ENCODE peak calls at places on chromosome 22, in eight cellular contexts. S, M, B, D, L, J, G and U are unnamed samples.

GRCh38 chr22:41526802-41527799 is 17.2 kb downstream of the POLR3H start:
- DNase-seq in S (no peak), M (peak), B (peak), D (peak), L (peak), J (no peak), G (no peak), U (no peak)

GRCh38 chr22:20267441-20268288 is 453 bp downstream of the RTN4R start:
- DNase-seq in S (no peak), M (no peak), B (peak), D (no peak), L (no peak), J (no peak), G (peak), U (no peak)

GRCh38 chr22:24805790-24806662 is at the start of gene SGSM1:
- DNase-seq in S (no peak), M (peak), B (peak), D (peak), L (peak), J (peak), G (peak), U (peak)

GRCh38 chr22:35472488-35472887 is 68.1 kb upstream of the RASD2 start:
- DNase-seq in S (no peak), M (no peak), B (no peak), D (no peak), L (no peak), J (no peak), G (no peak), U (no peak)

GRCh38 chr22:43260818-43261217 is 73.9 kb upstream of the TTLL12 start:
- DNase-seq in S (no peak), M (no peak), B (no peak), D (no peak), L (peak), J (no peak), G (no peak), U (no peak)

GRCh38 chr22:31630331-31631329 is 31.4 kb downstream of the PISD start:
- DNase-seq in S (peak), M (peak), B (peak), D (peak), L (peak), J (peak), G (peak), U (peak)

GRCh38 chr22:26601726-26602125 is 11.8 kb upstream of the TPST2 start:
- DNase-seq in S (no peak), M (no peak), B (no peak), D (no peak), L (no peak), J (peak), G (no peak), U (no peak)

GRCh38 chr22:39958916-39959639 is 1.1 kb upstream of the TMA7B start:
- DNase-seq in S (no peak), M (no peak), B (no peak), D (no peak), L (no peak), J (no peak), G (no peak), U (no peak)

GRCh38 chr22:37185646-37186227 is 2.3 kb downstream of the C1QTNF6 start:
- DNase-seq in S (no peak), M (no peak), B (no peak), D (no peak), L (no peak), J (peak), G (no peak), U (no peak)

GRCh38 chr22:36252754-36253522 is at the start of gene APOL1:
- DNase-seq in S (no peak), M (no peak), B (no peak), D (peak), L (peak), J (peak), G (no peak), U (peak)

GRCh38 chr22:39593061-39593930 is 22.7 kb downstream of the CACNA1I start:
- DNase-seq in S (no peak), M (no peak), B (no peak), D (peak), L (no peak), J (no peak), G (no peak), U (no peak)

GRCh38 chr22:31897842-31898241 is 46.5 kb upstream of the YWHAH start:
- DNase-seq in S (no peak), M (no peak), B (no peak), D (peak), L (peak), J (no peak), G (no peak), U (no peak)

GRCh38 chr22:43882122-43882767 is 9.6 kb downstream of the PNPLA5 start:
- DNase-seq in S (no peak), M (no peak), B (no peak), D (no peak), L (no peak), J (peak), G (no peak), U (no peak)

GRCh38 chr22:32707971-32708370 is 93.5 kb upstream of the TIMP3 start:
- DNase-seq in S (no peak), M (no peak), B (peak), D (peak), L (no peak), J (no peak), G (no peak), U (no peak)

GRCh38 chr22:44361391-44362126 is 48.8 kb upstream of the SHISAL1 start:
- DNase-seq in S (no peak), M (no peak), B (no peak), D (no peak), L (no peak), J (peak), G (peak), U (no peak)

GRCh38 chr22:23036684-23037428 is 33.5 kb upstream of the GNAZ start:
- DNase-seq in S (no peak), M (no peak), B (no peak), D (peak), L (peak), J (no peak), G (no peak), U (no peak)

GRCh38 chr22:34414467-34415440 is 494.5 kb upstream of the LARGE1 start:
- DNase-seq in S (no peak), M (no peak), B (peak), D (no peak), L (peak), J (no peak), G (peak), U (peak)

GRCh38 chr22:49906799-49907290 is 11.4 kb downstream of the ALG12 start:
- DNase-seq in S (no peak), M (no peak), B (no peak), D (no peak), L (no peak), J (peak), G (no peak), U (no peak)

GRCh38 chr22:41447435-41448188 is 1.0 kb upstream of the TOB2 start:
- DNase-seq in S (no peak), M (peak), B (peak), D (peak), L (peak), J (peak), G (peak), U (peak)

GRCh38 chr22:46754110-46754799 is 8.2 kb upstream of the TBC1D22A start:
- DNase-seq in S (no peak), M (no peak), B (no peak), D (peak), L (peak), J (peak), G (peak), U (peak)

GRCh38 chr22:36341640-36342041 is 46.1 kb downstream of the MYH9 start:
- DNase-seq in S (no peak), M (no peak), B (no peak), D (no peak), L (no peak), J (no peak), G (no peak), U (no peak)

GRCh38 chr22:27129266-27129665 is 471.9 kb downstream of the MIAT start:
- DNase-seq in S (peak), M (no peak), B (no peak), D (peak), L (peak), J (no peak), G (peak), U (peak)

GRCh38 chr22:49906071-49906798 is 12.0 kb downstream of the ALG12 start:
- DNase-seq in S (no peak), M (no peak), B (no peak), D (no peak), L (no peak), J (peak), G (no peak), U (no peak)

GRCh38 chr22:20271114-20271994 is 3.2 kb upstream of the RTN4R start:
- DNase-seq in S (no peak), M (no peak), B (no peak), D (peak), L (no peak), J (no peak), G (no peak), U (no peak)

GRCh38 chr22:47281126-47282106 is 519.0 kb downstream of the TBC1D22A start:
- DNase-seq in S (no peak), M (no peak), B (peak), D (peak), L (peak), J (peak), G (no peak), U (peak)

GRCh38 chr22:48693377-48694135 is 1134.1 kb downstream of the BRD1 start:
- DNase-seq in S (no peak), M (no peak), B (no peak), D (no peak), L (no peak), J (peak), G (no peak), U (no peak)

GRCh38 chr22:24208012-24208749 is 26.9 kb downstream of the SUSD2 start:
- DNase-seq in S (peak), M (no peak), B (no peak), D (peak), L (peak), J (no peak), G (peak), U (peak)

GRCh38 chr22:22366478-22366988 is 121.9 kb downstream of the VPREB1 start:
- DNase-seq in S (no peak), M (no peak), B (no peak), D (no peak), L (no peak), J (no peak), G (no peak), U (no peak)

GRCh38 chr22:28582806-28583205 is 96.8 kb downstream of the TTC28 start:
- DNase-seq in S (no peak), M (no peak), B (no peak), D (peak), L (peak), J (no peak), G (peak), U (peak)

GRCh38 chr22:25483931-25484330 is 80.5 kb upstream of the GRK3 start:
- DNase-seq in S (no peak), M (no peak), B (no peak), D (no peak), L (no peak), J (no peak), G (no peak), U (no peak)

GRCh38 chr22:30078320-30079311 is 1.6 kb upstream of the HORMAD2 start:
- DNase-seq in S (no peak), M (no peak), B (no peak), D (no peak), L (no peak), J (no peak), G (peak), U (peak)

GRCh38 chr22:38177926-38178604 is 3.6 kb downstream of the PLA2G6 start:
- DNase-seq in S (no peak), M (no peak), B (no peak), D (peak), L (peak), J (peak), G (peak), U (peak)

GRCh38 chr22:45328822-45329535 is 19.2 kb downstream of the FAM118A start:
- DNase-seq in S (no peak), M (no peak), B (no peak), D (peak), L (no peak), J (no peak), G (no peak), U (no peak)

GRCh38 chr22:27420817-27421361 is 380.7 kb downstream of the MN1 start:
- DNase-seq in S (no peak), M (no peak), B (no peak), D (peak), L (peak), J (peak), G (peak), U (peak)